ENCODE peak calls at places on chromosomes 12 and 14, in six cellular contexts. One of them, this sample, is unnamed.

GRCh38 chr12:70627677-70628076 is 9.6 kb downstream of the PTPRB start:
- DNase-seq in Panc1: no peak
- DNase-seq in IMR-90: no peak
- DNase-seq in HCT116: no peak
- DNase-seq in cardiac fibroblast: peak; percentile 38
- DNase-seq in PC-9: no peak
- DNase-seq in this sample: no peak

GRCh38 chr12:19404232-19404880 is 34.9 kb upstream of the AEBP2 start:
- DNase-seq in Panc1: no peak
- DNase-seq in IMR-90: no peak
- DNase-seq in HCT116: no peak
- DNase-seq in cardiac fibroblast: no peak
- DNase-seq in PC-9: no peak
- DNase-seq in this sample: no peak

GRCh38 chr14:21748869-21749303 is 75.3 kb upstream of the OR4E1 start:
- DNase-seq in Panc1: no peak
- DNase-seq in IMR-90: peak; percentile 31
- DNase-seq in HCT116: peak; percentile 32
- DNase-seq in cardiac fibroblast: peak; percentile 39
- DNase-seq in PC-9: peak; percentile 38
- DNase-seq in this sample: no peak

GRCh38 chr12:122929812-122930211 is 33.9 kb upstream of the VPS37B start:
- DNase-seq in Panc1: no peak
- DNase-seq in IMR-90: no peak
- DNase-seq in HCT116: no peak
- DNase-seq in cardiac fibroblast: no peak
- DNase-seq in PC-9: no peak
- DNase-seq in this sample: no peak

GRCh38 chr12:113892556-113892955 is 73.6 kb downstream of the RBM19 start:
- DNase-seq in Panc1: no peak
- DNase-seq in IMR-90: no peak
- DNase-seq in HCT116: no peak
- DNase-seq in cardiac fibroblast: no peak
- DNase-seq in PC-9: no peak
- DNase-seq in this sample: no peak

GRCh38 chr12:51925400-51926063 is 18.2 kb downstream of the ACVRL1 start:
- DNase-seq in Panc1: no peak
- DNase-seq in IMR-90: no peak
- DNase-seq in HCT116: no peak
- DNase-seq in cardiac fibroblast: no peak
- DNase-seq in PC-9: no peak
- DNase-seq in this sample: no peak

GRCh38 chr14:63300854-63301253 is 17.9 kb downstream of the GPHB5 start:
- DNase-seq in Panc1: no peak
- DNase-seq in IMR-90: no peak
- DNase-seq in HCT116: no peak
- DNase-seq in cardiac fibroblast: no peak
- DNase-seq in PC-9: no peak
- DNase-seq in this sample: no peak

GRCh38 chr14:57179273-57179672 is 89.4 kb downstream of the EXOC5 start:
- DNase-seq in Panc1: no peak
- DNase-seq in IMR-90: no peak
- DNase-seq in HCT116: no peak
- DNase-seq in cardiac fibroblast: no peak
- DNase-seq in PC-9: no peak
- DNase-seq in this sample: no peak

GRCh38 chr14:30608533-30609006 is 13.5 kb upstream of the SCFD1 start:
- DNase-seq in Panc1: no peak
- DNase-seq in IMR-90: peak; percentile 59
- DNase-seq in HCT116: no peak
- DNase-seq in cardiac fibroblast: peak; percentile 10
- DNase-seq in PC-9: no peak
- DNase-seq in this sample: no peak

GRCh38 chr12:48779869-48780268 is 9.0 kb downstream of the ADCY6 start:
- DNase-seq in Panc1: no peak
- DNase-seq in IMR-90: peak; percentile 62
- DNase-seq in HCT116: no peak
- DNase-seq in cardiac fibroblast: peak; percentile 97
- DNase-seq in PC-9: no peak
- DNase-seq in this sample: peak; percentile 45

GRCh38 chr12:122024132-122024785 is 2.6 kb downstream of the BCL7A start:
- DNase-seq in Panc1: no peak
- DNase-seq in IMR-90: peak; percentile 25
- DNase-seq in HCT116: no peak
- DNase-seq in cardiac fibroblast: no peak
- DNase-seq in PC-9: no peak
- DNase-seq in this sample: no peak

GRCh38 chr12:131860472-131861260 is 32.5 kb downstream of the MMP17 start:
- DNase-seq in Panc1: peak; percentile 73
- DNase-seq in IMR-90: peak; percentile 57
- DNase-seq in HCT116: peak; percentile 44
- DNase-seq in cardiac fibroblast: peak; percentile 65
- DNase-seq in PC-9: peak; percentile 95
- DNase-seq in this sample: no peak

GRCh38 chr12:131862084-131862441 is 32.4 kb upstream of the ULK1 start:
- DNase-seq in Panc1: no peak
- DNase-seq in IMR-90: no peak
- DNase-seq in HCT116: no peak
- DNase-seq in cardiac fibroblast: no peak
- DNase-seq in PC-9: no peak
- DNase-seq in this sample: no peak

GRCh38 chr12:131862600-131862993 is 31.8 kb upstream of the ULK1 start:
- DNase-seq in Panc1: no peak
- DNase-seq in IMR-90: no peak
- DNase-seq in HCT116: no peak
- DNase-seq in cardiac fibroblast: no peak
- DNase-seq in PC-9: no peak
- DNase-seq in this sample: no peak

GRCh38 chr12:131862994-131863710 is 31.3 kb upstream of the ULK1 start:
- DNase-seq in Panc1: no peak
- DNase-seq in IMR-90: no peak
- DNase-seq in HCT116: no peak
- DNase-seq in cardiac fibroblast: peak; percentile 22
- DNase-seq in PC-9: no peak
- DNase-seq in this sample: no peak

DNA sequence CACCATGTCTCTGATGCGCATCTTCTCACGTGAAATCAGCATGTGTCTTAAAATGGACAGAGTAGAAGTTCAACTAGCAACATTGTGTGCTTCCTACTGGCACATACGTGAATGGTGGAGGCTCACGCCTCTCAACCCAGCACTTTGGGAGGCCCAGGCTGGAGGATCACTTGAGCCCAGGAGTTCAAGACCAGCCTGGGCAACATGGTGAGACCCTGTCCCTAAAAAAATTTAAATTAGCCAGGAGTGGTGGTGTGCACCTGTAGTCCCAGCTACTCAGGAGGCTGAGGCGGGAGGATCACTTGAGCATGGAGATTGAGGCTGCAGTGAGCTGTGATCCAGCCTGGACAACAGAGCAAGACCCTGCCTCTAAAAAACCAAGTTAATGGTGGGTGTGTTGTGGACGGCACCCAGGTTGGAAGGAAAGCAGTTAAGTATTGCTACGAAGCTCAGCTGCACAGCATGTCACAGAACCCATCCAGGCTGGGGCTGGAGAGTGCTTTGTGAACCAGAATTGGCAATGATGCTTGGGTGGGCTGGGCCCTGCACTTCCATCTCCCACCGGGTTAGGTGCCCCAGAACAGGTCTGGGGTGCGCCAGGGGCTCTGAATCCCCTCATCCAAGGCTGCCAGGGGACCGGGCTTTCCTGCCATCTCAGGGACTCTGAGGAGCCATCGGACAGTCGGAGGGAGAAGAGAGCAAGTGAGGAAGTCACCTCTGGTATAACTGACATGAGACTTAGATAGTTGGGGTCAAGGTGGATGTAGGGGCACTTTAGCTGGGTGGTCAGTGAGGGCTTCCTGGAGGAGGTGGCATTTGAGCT is 33.0 kb upstream of the ULK1 start:
- DNase-seq in Panc1: no peak
- DNase-seq in IMR-90: no peak
- DNase-seq in HCT116: no peak
- DNase-seq in cardiac fibroblast: no peak
- DNase-seq in PC-9: no peak
- DNase-seq in this sample: no peak
- H3K4me3 ChIP-seq in Panc1: no peak overlapping the region
- H3K4me3 ChIP-seq in IMR-90: no peak overlapping the region
- H3K4me3 ChIP-seq in HCT116: no peak overlapping the region
- H3K4me3 ChIP-seq in cardiac fibroblast: no peak overlapping the region
- H3K4me3 ChIP-seq in PC-9: no peak overlapping the region
- H3K4me3 ChIP-seq in this sample: no peak overlapping the region

GRCh38 chr12:93896427-93896826 is 219.3 kb downstream of the CRADD start:
- DNase-seq in Panc1: no peak
- DNase-seq in IMR-90: peak; percentile 15
- DNase-seq in HCT116: no peak
- DNase-seq in cardiac fibroblast: peak; percentile 32
- DNase-seq in PC-9: no peak
- DNase-seq in this sample: no peak
- TF ChIP-seq CTCF in Panc1: no peak
- TF ChIP-seq CTCF in IMR-90: peak; percentile 16
- TF ChIP-seq CTCF in HCT116: no peak
- TF ChIP-seq CTCF in cardiac fibroblast: no peak
- TF ChIP-seq CTCF in PC-9: no peak
- TF ChIP-seq CTCF in this sample: no peak

GRCh38 chr12:49808686-49809368 is 19.4 kb downstream of the NCKAP5L start:
- DNase-seq in Panc1: no peak
- DNase-seq in IMR-90: peak; percentile 19
- DNase-seq in HCT116: no peak
- DNase-seq in cardiac fibroblast: no peak
- DNase-seq in PC-9: no peak
- DNase-seq in this sample: no peak
- H3K4me3 ChIP-seq in Panc1: no peak overlapping the region
- H3K4me3 ChIP-seq in IMR-90: no peak overlapping the region
- H3K4me3 ChIP-seq in HCT116: no peak overlapping the region
- H3K4me3 ChIP-seq in cardiac fibroblast: no peak overlapping the region
- H3K4me3 ChIP-seq in PC-9: no peak overlapping the region
- H3K4me3 ChIP-seq in this sample: no peak overlapping the region

GRCh38 chr12:79935021-79935623 is at the start of gene PPP1R12A:
- DNase-seq in Panc1: peak; percentile 74
- DNase-seq in IMR-90: peak; percentile 97
- DNase-seq in HCT116: peak; percentile 91
- DNase-seq in cardiac fibroblast: peak; percentile 99
- DNase-seq in PC-9: peak; percentile 88
- DNase-seq in this sample: peak; percentile 84
- TF ChIP-seq CTCF in Panc1: no peak
- TF ChIP-seq CTCF in IMR-90: no peak
- TF ChIP-seq CTCF in HCT116: no peak
- TF ChIP-seq CTCF in cardiac fibroblast: peak; percentile 8
- TF ChIP-seq CTCF in PC-9: no peak
- TF ChIP-seq CTCF in this sample: peak; percentile 29

DNA sequence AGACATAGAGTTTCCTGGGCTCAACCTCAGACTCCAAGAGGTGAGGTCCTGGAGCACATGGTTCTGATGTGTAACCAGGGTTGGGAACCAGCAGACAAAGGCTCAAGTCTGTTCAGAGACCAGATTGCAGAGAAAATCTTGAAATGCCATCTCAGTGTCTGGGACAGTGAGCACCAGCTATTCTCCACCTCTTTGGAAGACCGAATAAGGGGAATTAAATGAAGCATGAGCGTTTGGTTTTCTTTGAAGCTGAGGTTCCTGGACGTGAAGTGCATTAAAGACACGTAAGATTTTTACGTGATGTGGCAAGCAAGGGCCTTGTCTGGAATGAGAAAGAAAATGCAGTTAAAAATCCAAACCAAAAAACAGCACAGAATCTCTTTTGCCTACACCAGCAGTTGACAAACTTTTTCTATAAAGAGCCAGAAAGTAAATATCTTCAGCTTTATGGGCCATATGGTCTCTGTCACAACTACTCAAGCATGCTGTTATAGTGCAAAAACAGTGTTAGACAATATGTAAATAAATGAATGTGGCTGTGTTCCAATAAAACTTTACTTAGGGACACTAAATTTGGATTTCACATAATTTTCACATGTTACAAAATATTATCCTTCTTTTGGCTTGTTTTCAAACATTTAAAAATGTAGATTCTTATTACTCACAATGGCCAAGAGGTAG is 6.4 kb upstream of the ELK3 start:
- DNase-seq in Panc1: no peak
- DNase-seq in IMR-90: no peak
- DNase-seq in HCT116: no peak
- DNase-seq in cardiac fibroblast: no peak
- DNase-seq in PC-9: no peak
- DNase-seq in this sample: no peak
- H3K4me3 ChIP-seq in Panc1: no peak overlapping the region
- H3K4me3 ChIP-seq in IMR-90: no peak overlapping the region
- H3K4me3 ChIP-seq in HCT116: no peak overlapping the region
- H3K4me3 ChIP-seq in cardiac fibroblast: no peak overlapping the region
- H3K4me3 ChIP-seq in PC-9: no peak overlapping the region
- H3K4me3 ChIP-seq in this sample: no peak overlapping the region

GRCh38 chr14:66403183-66403582 is 83.0 kb upstream of the CCDC196 start:
- DNase-seq in Panc1: peak; percentile 18
- DNase-seq in IMR-90: peak; percentile 28
- DNase-seq in HCT116: no peak
- DNase-seq in cardiac fibroblast: peak; percentile 46
- DNase-seq in PC-9: peak; percentile 62
- DNase-seq in this sample: peak; percentile 14

GRCh38 chr14:66398437-66398836 is 87.7 kb upstream of the CCDC196 start:
- DNase-seq in Panc1: no peak
- DNase-seq in IMR-90: no peak
- DNase-seq in HCT116: no peak
- DNase-seq in cardiac fibroblast: no peak
- DNase-seq in PC-9: peak; percentile 13
- DNase-seq in this sample: no peak

GRCh38 chr14:66404051-66404450 is 82.1 kb upstream of the CCDC196 start:
- DNase-seq in Panc1: no peak
- DNase-seq in IMR-90: no peak
- DNase-seq in HCT116: no peak
- DNase-seq in cardiac fibroblast: no peak
- DNase-seq in PC-9: no peak
- DNase-seq in this sample: no peak

GRCh38 chr14:66405158-66405557 is 81.0 kb upstream of the CCDC196 start:
- DNase-seq in Panc1: no peak
- DNase-seq in IMR-90: peak; percentile 1
- DNase-seq in HCT116: no peak
- DNase-seq in cardiac fibroblast: peak; percentile 59
- DNase-seq in PC-9: peak; percentile 20
- DNase-seq in this sample: no peak

GRCh38 chr14:66401447-66402095 is 84.6 kb upstream of the CCDC196 start:
- DNase-seq in Panc1: no peak
- DNase-seq in IMR-90: no peak
- DNase-seq in HCT116: no peak
- DNase-seq in cardiac fibroblast: peak; percentile 25
- DNase-seq in PC-9: peak; percentile 17
- DNase-seq in this sample: no peak
- TF ChIP-seq CTCF in Panc1: peak; percentile 63
- TF ChIP-seq CTCF in IMR-90: peak; percentile 18
- TF ChIP-seq CTCF in HCT116: peak; percentile 37
- TF ChIP-seq CTCF in cardiac fibroblast: peak; percentile 57
- TF ChIP-seq CTCF in PC-9: peak; percentile 81
- TF ChIP-seq CTCF in this sample: no peak

GRCh38 chr12:6840428-6841138 is at the start of gene GNB3:
- DNase-seq in Panc1: no peak
- DNase-seq in IMR-90: no peak
- DNase-seq in HCT116: no peak
- DNase-seq in cardiac fibroblast: no peak
- DNase-seq in PC-9: no peak
- DNase-seq in this sample: no peak
- H3K4me3 ChIP-seq in Panc1: no peak within 1 kb of the TSS
- H3K4me3 ChIP-seq in IMR-90: no peak within 1 kb of the TSS
- H3K4me3 ChIP-seq in HCT116: no peak within 1 kb of the TSS
- H3K4me3 ChIP-seq in cardiac fibroblast: no peak within 1 kb of the TSS
- H3K4me3 ChIP-seq in PC-9: no peak within 1 kb of the TSS
- H3K4me3 ChIP-seq in this sample: no peak within 1 kb of the TSS

GRCh38 chr12:58931518-58931917 is 11.2 kb upstream of the LRIG3 start:
- DNase-seq in Panc1: no peak
- DNase-seq in IMR-90: no peak
- DNase-seq in HCT116: no peak
- DNase-seq in cardiac fibroblast: no peak
- DNase-seq in PC-9: no peak
- DNase-seq in this sample: no peak
- TF ChIP-seq CTCF in Panc1: peak; percentile 46
- TF ChIP-seq CTCF in IMR-90: no peak
- TF ChIP-seq CTCF in HCT116: no peak
- TF ChIP-seq CTCF in cardiac fibroblast: peak; percentile 15
- TF ChIP-seq CTCF in PC-9: no peak
- TF ChIP-seq CTCF in this sample: no peak